ENCODE peak calls at places on chromosome 15, in four cellular contexts. W is neural progenitor cell, O is heart left ventricle, Q is colonic mucosa. G is an unnamed sample.

GRCh38 chr15:81400640-81401236 is 26.7 kb upstream of the TMC3 start:
- DNase-seq in W (peak; percentile 53), O (no peak), Q (no peak), G (no peak)

GRCh38 chr15:31211353-31211752 is 109.8 kb upstream of the TRPM1 start:
- DNase-seq in W (no peak), O (no peak), Q (peak; percentile 13), G (no peak)

GRCh38 chr15:70508561-70509281 is 254.6 kb downstream of the UACA start:
- DNase-seq in W (peak; percentile 23), O (no peak), Q (no peak), G (no peak)

GRCh38 chr15:71627188-71627587 is 183.2 kb upstream of the NR2E3 start:
- DNase-seq in W (no peak), O (no peak), Q (no peak), G (no peak)

GRCh38 chr15:50485389-50485788 is 61.1 kb downstream of the USP50 start:
- DNase-seq in W (no peak), O (no peak), Q (no peak), G (no peak)

GRCh38 chr15:73515520-73515919 is 72.6 kb downstream of the REC114 start:
- DNase-seq in W (no peak), O (no peak), Q (no peak), G (no peak)

GRCh38 chr15:49815937-49816336 is 195.1 kb downstream of the DTWD1 start:
- DNase-seq in W (no peak), O (no peak), Q (no peak), G (no peak)

GRCh38 chr15:77457619-77458265 is 37.1 kb downstream of the HMG20A start:
- DNase-seq in W (no peak), O (no peak), Q (no peak), G (no peak)

GRCh38 chr15:78234515-78235040 is at the start of gene ACSBG1:
- DNase-seq in W (no peak), O (no peak), Q (no peak), G (no peak)

GRCh38 chr15:81199031-81199779 is 2.5 kb downstream of the IL16 start:
- DNase-seq in W (no peak), O (no peak), Q (no peak), G (no peak)

GRCh38 chr15:78061963-78062427 is 15.5 kb downstream of the TBC1D2B start:
- DNase-seq in W (no peak), O (no peak), Q (no peak), G (no peak)

GRCh38 chr15:61222010-61222409 is 7.1 kb downstream of the RORA start:
- DNase-seq in W (no peak), O (no peak), Q (no peak), G (no peak)

DNA sequence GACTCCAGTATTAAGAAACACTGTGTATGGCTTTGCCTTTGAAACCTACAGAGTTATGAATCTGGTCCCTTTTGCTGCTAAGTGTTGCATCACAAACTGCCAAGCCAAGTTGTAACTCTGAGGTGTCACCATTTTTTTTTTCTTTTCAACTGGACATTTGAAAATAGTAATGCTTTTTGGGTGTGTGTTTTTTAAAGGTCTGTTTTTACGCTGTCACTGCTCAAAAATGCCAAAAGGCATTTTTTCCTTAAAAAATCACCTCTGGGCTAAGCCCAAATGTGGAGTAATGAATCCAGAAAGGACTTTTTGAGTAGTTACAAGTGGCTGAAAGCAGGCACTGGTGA is 9.5 kb downstream of the SMAD3 start:
- DNase-seq in W (no peak), O (no peak), Q (no peak), G (no peak)
- H3K27ac ChIP-seq in W (no peak overlapping the region), O (peak overlapping the region; percentile 80), Q (peak overlapping the region; percentile 14), G (peak overlapping the region; percentile 67)

GRCh38 chr15:98009169-98009568 is 48.7 kb downstream of the ARRDC4 start:
- DNase-seq in W (no peak), O (no peak), Q (no peak), G (no peak)

GRCh38 chr15:98017150-98017964 is 56.9 kb downstream of the ARRDC4 start:
- DNase-seq in W (no peak), O (no peak), Q (no peak), G (peak; percentile 90)

GRCh38 chr15:98009967-98010366 is 49.5 kb downstream of the ARRDC4 start:
- DNase-seq in W (no peak), O (no peak), Q (no peak), G (no peak)

DNA sequence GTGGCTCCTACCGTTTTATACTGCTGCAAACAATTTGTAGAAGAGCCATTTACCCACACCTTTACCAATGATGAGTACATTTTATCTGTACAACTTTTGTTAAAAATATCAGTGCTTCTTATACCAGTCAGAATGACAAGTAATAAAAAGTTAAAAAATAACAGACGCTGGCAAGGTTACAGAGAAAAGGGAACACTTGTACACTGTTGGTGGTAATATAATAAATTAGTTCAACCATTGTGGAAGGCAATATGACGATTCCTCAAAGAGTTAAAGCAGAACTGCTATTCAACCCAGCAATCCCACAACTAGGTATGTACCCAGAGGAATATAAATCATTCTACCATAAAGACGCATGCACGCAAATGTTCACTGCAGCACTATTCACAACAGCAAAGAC is 51.9 kb downstream of the ARRDC4 start:
- DNase-seq in W (no peak), O (no peak), Q (no peak), G (no peak)
- TF ChIP-seq CTCF in W (no peak), O (no peak), Q (no peak), G (no peak)

DNA sequence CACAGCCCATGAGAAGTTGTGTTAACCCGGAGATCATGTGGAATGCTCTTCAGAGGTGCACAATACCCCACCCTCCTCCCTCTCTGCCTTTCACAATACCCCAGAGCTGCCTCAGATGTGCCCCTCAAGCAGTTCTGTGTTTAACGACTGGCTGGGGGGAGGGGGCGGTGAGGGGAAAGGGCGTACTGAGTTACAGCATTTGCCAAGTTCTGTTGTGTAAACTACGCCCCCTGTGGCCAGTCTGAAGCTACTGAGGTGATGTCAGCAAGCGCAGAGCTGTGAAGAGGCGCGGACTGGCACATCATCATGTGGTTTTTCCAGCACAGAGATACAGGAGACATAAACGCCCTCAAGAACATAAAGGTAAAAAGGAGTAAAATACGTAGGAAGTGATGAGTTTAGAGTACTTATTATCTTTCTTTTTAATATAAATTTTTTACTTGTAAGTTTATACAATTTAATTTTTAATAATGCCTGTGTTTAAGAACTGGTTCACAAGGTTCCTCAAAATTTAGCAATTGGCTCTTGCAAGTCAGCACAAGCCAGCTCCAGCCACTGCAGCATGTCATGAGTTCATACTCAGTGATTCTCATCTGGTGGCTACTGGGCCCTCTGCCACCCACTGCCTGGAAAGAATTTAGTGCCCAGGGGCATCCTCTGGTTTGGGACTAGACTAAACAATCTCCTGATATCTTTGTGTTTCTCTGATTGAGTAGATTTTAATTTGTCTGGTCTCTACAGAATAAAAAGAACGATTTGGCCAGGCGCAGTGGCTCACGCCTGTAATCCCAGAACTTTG is 1.7 kb downstream of the EPB42 start:
- DNase-seq in W (peak; percentile 86), O (no peak), Q (no peak), G (no peak)
- H3K4me3 ChIP-seq in W (no peak overlapping the region), O (no peak overlapping the region), Q (no peak overlapping the region), G (no peak overlapping the region)

GRCh38 chr15:52499506-52499905 is 29.2 kb downstream of the MYO5A start:
- DNase-seq in W (no peak), O (no peak), Q (no peak), G (no peak)

GRCh38 chr15:52498700-52499099 is 30.0 kb downstream of the MYO5A start:
- DNase-seq in W (no peak), O (no peak), Q (no peak), G (no peak)

GRCh38 chr15:52496175-52496574 is 32.5 kb downstream of the MYO5A start:
- DNase-seq in W (no peak), O (no peak), Q (no peak), G (no peak)

GRCh38 chr15:52493968-52494367 is 34.7 kb downstream of the MYO5A start:
- DNase-seq in W (no peak), O (no peak), Q (no peak), G (no peak)

DNA sequence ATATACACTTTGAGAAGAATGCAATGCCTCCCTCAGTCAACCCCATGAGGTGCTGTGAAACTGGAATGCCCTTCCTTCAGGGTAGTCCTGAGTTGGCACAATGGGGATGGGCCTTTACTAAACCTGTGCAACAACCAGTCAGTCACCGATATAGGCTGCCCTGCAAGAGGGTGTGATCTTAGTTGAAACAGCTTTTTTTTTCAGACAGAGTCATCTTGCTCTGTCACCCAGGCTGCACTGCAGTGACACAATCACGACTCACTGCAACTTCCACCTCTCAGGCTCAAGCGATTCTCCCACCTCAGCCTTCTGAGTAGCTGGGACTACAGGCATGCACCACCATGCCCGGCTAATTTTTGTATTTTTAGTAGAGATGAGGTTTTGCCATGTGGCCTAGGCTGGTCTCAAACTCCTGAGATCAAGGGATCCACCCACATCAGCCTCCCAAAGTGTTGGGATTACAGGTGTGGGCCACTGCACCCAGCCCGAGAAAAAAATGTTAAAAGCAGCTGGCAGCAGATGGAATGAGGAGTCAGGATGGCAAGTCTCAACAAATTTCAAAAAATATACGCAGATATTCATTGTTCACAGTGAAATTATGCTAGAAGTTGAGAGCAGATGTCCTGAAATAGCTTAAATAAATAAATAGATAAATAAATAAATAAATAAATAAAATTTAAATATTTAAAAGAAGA is 31.8 kb downstream of the MYO5A start:
- DNase-seq in W (no peak), O (no peak), Q (no peak), G (no peak)
- H3K27ac ChIP-seq in W (no peak overlapping the region), O (no peak overlapping the region), Q (no peak overlapping the region), G (no peak overlapping the region)

GRCh38 chr15:39628131-39628482 is 47.2 kb downstream of the THBS1 start:
- DNase-seq in W (no peak), O (peak; percentile 40), Q (no peak), G (no peak)
- TF ChIP-seq CTCF in W (no peak), O (peak; percentile 39), Q (no peak), G (peak; percentile 14)

GRCh38 chr15:83064859-83065258 is 2.2 kb downstream of the BTBD1 start:
- DNase-seq in W (no peak), O (no peak), Q (no peak), G (no peak)
- H3K4me3 ChIP-seq in W (peak overlapping the region; percentile 95), O (peak overlapping the region; percentile 94), Q (peak overlapping the region; percentile 99), G (peak overlapping the region; percentile 81)

DNA sequence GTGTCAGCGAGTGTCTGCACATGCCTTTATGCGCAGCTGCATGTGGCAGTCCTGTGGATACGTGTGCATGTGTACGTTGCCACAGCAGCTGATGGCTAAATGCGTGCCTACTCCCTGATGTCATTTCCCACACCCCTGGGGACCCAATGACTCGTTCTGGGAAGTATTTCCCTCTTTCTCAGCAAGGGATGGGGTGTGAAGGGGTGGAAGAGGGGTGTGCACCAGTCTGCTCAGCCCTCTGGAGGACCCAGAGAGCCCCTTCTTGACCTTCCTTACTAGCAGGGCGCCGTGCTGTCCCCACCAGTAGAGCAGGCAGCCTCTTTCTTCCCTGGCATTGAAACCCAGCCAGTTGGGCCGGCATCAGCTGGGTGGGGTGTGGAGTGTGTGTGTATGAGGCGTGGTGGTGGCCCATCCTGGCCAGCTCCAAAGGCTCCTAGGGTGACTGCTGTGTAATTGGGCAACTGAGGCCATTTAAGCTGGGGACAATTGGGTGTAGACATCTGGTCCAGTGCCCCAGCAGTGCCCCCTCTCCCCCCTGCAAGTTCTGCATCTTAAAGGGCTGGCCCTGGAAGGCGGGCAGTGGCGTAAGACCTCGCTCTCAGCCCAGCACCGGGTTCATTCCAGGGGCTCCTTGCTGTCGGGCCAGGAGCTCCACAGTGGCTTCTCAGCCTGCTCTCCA is 19.2 kb downstream of the SNX33 start:
- DNase-seq in W (no peak), O (peak; percentile 70), Q (peak; percentile 81), G (no peak)
- H3K27ac ChIP-seq in W (no peak overlapping the region), O (peak overlapping the region; percentile 73), Q (peak overlapping the region; percentile 75), G (peak overlapping the region; percentile 75)

G was measured in esophagus muscularis mucosa.